ENCODE peak calls at places on chromosomes 7 and 10, in seven cellular contexts. O is stomach, X is ovary, B is A549, K is suprapubic skin, Y is tibial nerve, D is esophagus muscularis mucosa. N is an unnamed sample. For H3K4me1, the result is how much of the 10 kb centered on the place peaks cover.

GRCh38 chr10:31136951-31137885 is 105.6 kb upstream of the ZNF438 start:
- DNase-seq in X (no peak), O (no peak), B (no peak), K (no peak), D (peak), Y (peak), N (no peak)

GRCh38 chr7:136528329-136528728 is 340.1 kb upstream of the CHRM2 start:
- DNase-seq in K (no peak), Y (no peak), X (no peak), D (no peak), O (no peak), B (no peak), N (no peak)

GRCh38 chr10:17228081-17229015 is at the start of gene VIM:
- DNase-seq in D (peak), O (peak), X (peak), K (peak), Y (peak), B (peak), N (peak)

GRCh38 chr10:49348593-49348992 is 47.3 kb downstream of the DRGX start:
- DNase-seq in X (no peak), D (peak), K (no peak), B (no peak), Y (no peak), O (no peak), N (no peak)

GRCh38 chr10:30219977-30220751 is 128.9 kb downstream of the MTPAP start:
- DNase-seq in K (no peak), Y (peak), X (no peak), B (no peak), O (no peak), D (peak), N (no peak)

GRCh38 chr7:28580626-28581025 is 168.3 kb downstream of the CREB5 start:
- DNase-seq in Y (no peak), B (no peak), O (no peak), X (no peak), K (no peak), D (no peak), N (no peak)

GRCh38 chr10:106504536-106504935 is 660.0 kb downstream of the SORCS1 start:
- DNase-seq in D (no peak), K (no peak), Y (no peak), B (no peak), O (no peak), X (no peak), N (no peak)

GRCh38 chr7:157644946-157645345 is 308.1 kb downstream of the DNAJB6 start:
- DNase-seq in X (no peak), Y (no peak), D (no peak), K (no peak), O (no peak), B (no peak), N (no peak)

GRCh38 chr10:6133331-6134098 is 44.7 kb downstream of the RBM17 start:
- DNase-seq in K (peak), Y (no peak), D (no peak), B (no peak), X (no peak), O (no peak), N (peak)

GRCh38 chr10:11515596-11516418 is 95.6 kb downstream of the USP6NL start:
- DNase-seq in D (no peak), O (peak), X (peak), Y (peak), K (no peak), B (peak), N (no peak)

GRCh38 chr10:34538291-34538829 is 276.7 kb downstream of the PARD3 start:
- DNase-seq in D (no peak), X (no peak), Y (no peak), B (peak), O (no peak), K (no peak), N (no peak)

GRCh38 chr10:22321156-22321711 is 335 bp downstream of the BMI1 start:
- DNase-seq in O (peak), X (peak), Y (peak), B (peak), D (no peak), K (peak), N (peak)

GRCh38 chr10:33134011-33134751 is 176.2 kb upstream of the ITGB1 start:
- DNase-seq in K (no peak), B (peak), X (no peak), O (no peak), Y (no peak), D (no peak), N (peak)

GRCh38 chr7:58086871-58087535 is 637.0 kb downstream of the ZNF716 start:
- DNase-seq in D (no peak), X (no peak), K (no peak), B (no peak), Y (no peak), O (no peak), N (peak)

GRCh38 chr7:6636741-6637543 is at the start of gene ZNF316:
- DNase-seq in X (peak), K (no peak), O (peak), Y (peak), D (no peak), B (peak), N (peak)

GRCh38 chr7:43454936-43455518 is 127.9 kb upstream of the STK17A start:
- DNase-seq in O (no peak), Y (no peak), D (no peak), X (no peak), K (no peak), B (peak), N (no peak)

GRCh38 chr10:2978111-2978510 is 89.2 kb upstream of the PFKP start:
- DNase-seq in X (no peak), B (peak), K (no peak), D (no peak), Y (no peak), O (no peak), N (no peak)

GRCh38 chr7:409344-410281 is 110.0 kb downstream of the PDGFA start:
- DNase-seq in B (no peak), K (no peak), X (no peak), O (no peak), D (no peak), Y (no peak), N (peak)

GRCh38 chr10:42999385-43000020 is 77.4 kb upstream of the RET start:
- DNase-seq in D (peak), X (no peak), Y (no peak), K (no peak), B (no peak), O (no peak), N (no peak)

GRCh38 chr10:11161910-11162309 is 144.2 kb downstream of the CELF2 start:
- DNase-seq in Y (no peak), X (no peak), D (no peak), K (no peak), O (no peak), B (no peak), N (no peak)

GRCh38 chr7:36037121-36037662 is 115.9 kb upstream of the EEPD1 start:
- DNase-seq in D (no peak), Y (peak), X (no peak), K (peak), O (peak), B (peak), N (no peak)

GRCh38 chr10:5776881-5777197 is 36.4 kb downstream of the GDI2 start:
- DNase-seq in K (no peak), O (no peak), Y (no peak), B (no peak), X (no peak), D (no peak), N (no peak)

GRCh38 chr10:61935085-61935484 is 33.6 kb downstream of the ARID5B start:
- DNase-seq in X (no peak), K (no peak), B (no peak), O (no peak), D (no peak), Y (no peak), N (no peak)

GRCh38 chr7:102895602-102896001 is 17.2 kb upstream of the LRRC17 start:
- DNase-seq in Y (no peak), K (no peak), X (no peak), B (no peak), O (no peak), D (no peak), N (no peak)

GRCh38 chr10:124821520-124821919 is 19.9 kb downstream of the ABRAXAS2 start:
- DNase-seq in D (no peak), Y (no peak), K (no peak), O (no peak), X (no peak), B (no peak), N (no peak)

GRCh38 chr10:19888061-19888660 is 71.9 kb downstream of the PLXDC2 start:
- DNase-seq in D (no peak), B (no peak), Y (no peak), O (no peak), X (no peak), K (no peak), N (no peak)

GRCh38 chr10:43049081-43049551 is 27.8 kb upstream of the RET start:
- DNase-seq in O (no peak), K (peak), B (no peak), X (peak), Y (no peak), D (no peak), N (peak)

GRCh38 chr10:24552346-24553016 is 171.2 kb downstream of the ARHGAP21 start:
- DNase-seq in X (no peak), D (peak), B (peak), O (peak), Y (no peak), K (no peak), N (no peak)

GRCh38 chr7:46230298-46231295 is 309.5 kb upstream of the IGFBP3 start:
- DNase-seq in K (no peak), D (no peak), Y (no peak), X (no peak), O (no peak), B (no peak), N (no peak)

GRCh38 chr10:132557696-132558515 is 20.3 kb downstream of the INPP5A start:
- DNase-seq in K (no peak), B (no peak), Y (no peak), X (no peak), O (no peak), D (no peak), N (peak)

GRCh38 chr7:73477376-73477775 is 43.8 kb downstream of the FZD9 start:
- DNase-seq in B (no peak), X (no peak), K (no peak), Y (no peak), D (no peak), O (no peak), N (no peak)

GRCh38 chr7:29563590-29564454 is at the start of gene PRR15:
- DNase-seq in O (peak), Y (no peak), K (no peak), X (peak), B (peak), D (no peak), N (peak)

GRCh38 chr7:25495342-25495855 is 267.1 kb upstream of the NPVF start:
- DNase-seq in X (peak), K (no peak), Y (peak), O (no peak), B (no peak), D (no peak), N (no peak)

GRCh38 chr7:43530553-43531410 is 52.1 kb upstream of the STK17A start:
- DNase-seq in D (no peak), B (no peak), K (no peak), O (no peak), X (no peak), Y (no peak), N (no peak)

GRCh38 chr10:80471715-80472233 is 17.7 kb downstream of the TSPAN14 start:
- DNase-seq in Y (no peak), K (no peak), X (no peak), D (no peak), B (no peak), O (no peak), N (no peak)
- H3K4me1 ChIP-seq in Y (under half), K (half or more), X (under half), D (half or more), B (half or more), O (half or more), N (under half)

DNA sequence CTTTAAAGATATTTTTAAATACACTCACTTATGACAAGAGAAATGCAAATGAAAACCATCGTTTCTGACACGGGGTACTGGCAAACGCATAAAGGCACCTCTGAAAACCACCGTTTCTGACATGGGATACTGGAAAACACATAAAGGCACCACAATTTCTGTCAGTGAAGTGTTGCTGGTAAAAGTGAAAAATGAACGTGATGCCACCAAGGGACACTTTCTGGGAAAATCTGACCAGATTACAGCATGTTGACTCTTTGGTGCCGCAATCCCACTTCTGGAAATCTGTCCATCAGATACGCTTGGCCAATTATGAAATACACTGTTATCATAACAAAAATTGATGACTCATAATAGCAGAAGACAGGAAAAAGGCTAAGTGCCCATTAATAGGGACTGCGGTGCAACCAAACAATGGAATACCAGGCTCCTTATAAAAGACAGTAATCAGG is 131.7 kb downstream of the ZMYND11 start:
- DNase-seq in B (no peak), X (no peak), O (no peak), Y (no peak), K (no peak), D (no peak), N (no peak)
- TF ChIP-seq EP300 in B (no peak), X (no peak), O (no peak), Y (no peak), K (no peak), D (no peak), N (no peak)

DNA sequence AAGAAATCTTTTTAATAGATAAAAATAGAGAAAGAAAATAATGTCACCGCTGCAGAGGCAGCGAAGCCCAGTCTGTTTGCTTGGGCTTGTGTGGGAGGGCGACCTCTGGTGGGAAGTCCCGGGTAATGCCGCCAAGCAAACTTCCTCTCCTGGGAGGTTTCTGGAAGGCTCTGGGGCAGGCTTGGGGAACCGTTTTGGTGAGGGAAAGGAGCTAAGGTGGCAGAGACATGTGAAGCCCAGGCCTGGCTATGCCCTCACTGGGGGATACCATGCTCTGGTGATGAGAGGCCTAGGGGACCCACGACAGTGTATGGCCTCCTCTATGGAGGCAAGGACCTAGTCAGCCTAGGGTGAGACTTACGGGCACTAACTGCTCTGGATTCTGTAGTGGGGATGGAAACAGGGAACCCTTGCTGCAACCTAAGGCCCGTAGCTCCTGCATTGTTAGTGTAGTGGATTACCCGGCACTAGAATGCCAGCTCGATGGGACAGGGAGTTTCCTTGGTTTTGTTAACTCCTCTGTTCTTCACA is 605.1 kb downstream of the LRMDA start:
- DNase-seq in D (peak), Y (peak), K (peak), B (peak), X (peak), O (peak), N (peak)
- H3K4me3 ChIP-seq in D (peak), Y (no peak), K (no peak), B (peak), X (no peak), O (no peak), N (peak)

GRCh38 chr10:130495116-130495862 is 359.1 kb downstream of the GLRX3 start:
- DNase-seq in O (no peak), X (no peak), Y (no peak), B (no peak), D (no peak), K (peak), N (peak)
- H3K4me1 ChIP-seq in O (under half), X (under half), Y (under half), B (under half), D (under half), K (under half), N (under half)

DNA sequence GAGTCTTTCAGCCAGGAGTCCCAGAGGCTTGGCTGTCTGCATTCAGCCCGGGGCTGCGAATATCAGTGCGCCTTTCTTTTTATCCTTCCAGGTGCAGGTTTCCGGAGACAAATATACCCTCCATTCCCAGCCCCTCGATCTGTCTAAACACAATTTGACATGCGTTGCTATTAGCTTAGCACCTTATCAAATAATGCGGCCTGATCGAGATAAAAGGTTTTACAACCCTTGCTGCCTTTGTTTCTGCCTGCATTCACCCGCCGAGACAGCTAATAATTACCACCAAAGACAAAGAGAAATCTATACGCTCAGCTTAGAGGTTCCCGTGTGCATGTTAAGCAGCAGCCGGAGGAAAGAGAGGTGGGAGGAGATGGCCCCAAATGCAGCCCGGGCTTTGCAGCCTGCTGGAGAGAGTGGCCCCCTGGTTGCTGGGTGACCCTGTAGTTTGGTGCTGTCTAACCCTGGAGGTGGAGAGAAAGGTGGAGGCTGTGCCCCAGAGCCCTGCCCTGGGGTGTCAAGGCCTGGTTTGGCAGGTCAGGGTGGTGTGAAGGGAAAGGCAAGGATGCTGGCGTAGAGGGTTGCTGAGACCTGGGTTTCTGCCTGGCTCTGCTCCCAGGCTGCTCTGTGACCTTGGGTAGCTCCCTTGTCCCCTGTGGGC is 185.3 kb downstream of the RPS24 start:
- DNase-seq in O (no peak), B (no peak), Y (no peak), K (no peak), X (no peak), D (no peak), N (no peak)
- TF ChIP-seq EP300 in O (no peak), B (no peak), Y (no peak), K (no peak), X (no peak), D (no peak), N (no peak)

GRCh38 chr10:91284486-91285090 is 64.1 kb downstream of the PCGF5 start:
- DNase-seq in B (no peak), Y (no peak), K (no peak), D (no peak), O (no peak), X (no peak), N (no peak)
- H3K4me3 ChIP-seq in B (no peak), Y (no peak), K (no peak), D (no peak), O (no peak), X (no peak), N (no peak)

DNA sequence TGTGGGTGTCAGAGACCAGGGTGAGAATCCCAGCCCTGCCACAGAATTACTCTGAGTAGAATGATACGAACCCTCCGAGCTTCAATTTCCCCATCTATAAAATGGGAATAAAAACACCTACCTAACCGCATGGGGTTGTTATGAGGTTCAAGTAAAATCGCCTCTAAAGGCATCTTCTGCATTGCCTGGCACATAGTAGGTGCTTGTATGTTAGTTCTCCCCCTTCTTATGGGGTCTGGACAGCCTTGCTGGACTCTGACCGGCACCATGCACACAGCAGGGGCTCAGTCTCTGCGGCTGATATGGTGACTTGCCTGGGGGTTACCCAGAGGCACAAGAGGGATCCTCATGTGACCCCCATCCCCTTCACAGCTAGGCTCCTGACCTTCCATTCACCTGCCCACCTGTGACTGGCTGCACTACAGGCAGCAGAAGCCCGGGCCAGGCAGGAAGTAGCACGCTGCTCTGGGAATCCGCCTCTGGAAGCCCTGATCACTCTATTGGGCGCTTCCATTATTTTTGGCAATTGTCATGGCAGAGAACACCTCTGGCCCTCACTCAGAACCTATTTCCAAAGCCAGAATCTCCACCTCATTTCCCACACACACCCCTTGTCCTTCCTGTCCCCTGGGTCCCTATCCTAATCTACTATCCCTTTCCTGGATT is 6.0 kb downstream of the SH3PXD2A start:
- DNase-seq in D (no peak), K (no peak), X (no peak), Y (no peak), O (no peak), B (no peak), N (peak)
- H3K4me1 ChIP-seq in D (half or more), K (half or more), X (under half), Y (under half), O (half or more), B (under half), N (under half)

GRCh38 chr7:30912986-30913671 is 1.5 kb downstream of the AQP1 start:
- DNase-seq in B (no peak), K (no peak), O (no peak), D (no peak), X (no peak), Y (no peak), N (no peak)

GRCh38 chr7:30916255-30916654 is 4.6 kb downstream of the AQP1 start:
- DNase-seq in X (no peak), K (no peak), D (no peak), O (no peak), B (no peak), Y (no peak), N (no peak)

GRCh38 chr7:30915751-30916150 is 4.1 kb downstream of the AQP1 start:
- DNase-seq in K (no peak), O (no peak), Y (no peak), B (no peak), D (no peak), X (no peak), N (no peak)

GRCh38 chr7:30913821-30914515 is 2.3 kb downstream of the AQP1 start:
- DNase-seq in X (no peak), O (no peak), K (no peak), B (no peak), D (no peak), Y (no peak), N (no peak)

GRCh38 chr7:30914611-30915601 is 3.3 kb downstream of the AQP1 start:
- DNase-seq in X (no peak), D (no peak), Y (no peak), O (no peak), K (no peak), B (peak), N (no peak)
- TF ChIP-seq EP300 in X (no peak), D (no peak), Y (no peak), O (no peak), K (no peak), B (no peak), N (no peak)